ENCODE peak calls at places on chromosome 1, in five cellular contexts. D, J, V, I and S are unnamed samples.

GRCh38 chr1:224733021-224733911 is 117.1 kb downstream of the CNIH3 start:
- DNase-seq in D (no peak), J (no peak), V (peak; percentile 73), I (peak; percentile 89), S (peak; percentile 25)

GRCh38 chr1:159829822-159830455 is 3.3 kb downstream of the SLAMF8 start:
- DNase-seq in D (no peak), J (no peak), V (no peak), I (no peak), S (peak; percentile 81)

GRCh38 chr1:145740269-145740668 is 21.0 kb downstream of the CD160 start:
- DNase-seq in D (no peak), J (no peak), V (no peak), I (no peak), S (peak; percentile 98)

GRCh38 chr1:19979494-19979977 is at the start of gene PLA2G2A:
- DNase-seq in D (no peak), J (no peak), V (no peak), I (no peak), S (no peak)

GRCh38 chr1:44361478-44361877 is 6.4 kb upstream of the ERI3 start:
- DNase-seq in D (peak; percentile 29), J (no peak), V (no peak), I (no peak), S (no peak)

GRCh38 chr1:17617787-17618557 is 78.5 kb downstream of the ARHGEF10L start:
- DNase-seq in D (no peak), J (no peak), V (no peak), I (no peak), S (peak; percentile 43)

GRCh38 chr1:234093741-234094140 is 189.3 kb downstream of the SLC35F3 start:
- DNase-seq in D (no peak), J (no peak), V (peak; percentile 39), I (no peak), S (no peak)

GRCh38 chr1:155504207-155504606 is 58.4 kb downstream of the ASH1L start:
- DNase-seq in D (no peak), J (peak; percentile 55), V (peak; percentile 50), I (no peak), S (peak; percentile 42)

GRCh38 chr1:200035956-200036615 is 8.6 kb downstream of the NR5A2 start:
- DNase-seq in D (no peak), J (no peak), V (peak; percentile 29), I (no peak), S (no peak)

GRCh38 chr1:155219592-155220031 is 11.1 kb downstream of the MTX1 start:
- DNase-seq in D (peak; percentile 36), J (no peak), V (peak; percentile 67), I (no peak), S (no peak)

GRCh38 chr1:201582261-201582951 is 43.5 kb downstream of the NAV1 start:
- DNase-seq in D (peak; percentile 57), J (no peak), V (peak; percentile 56), I (no peak), S (peak; percentile 70)

GRCh38 chr1:59738152-59738551 is 76.6 kb upstream of the HOOK1 start:
- DNase-seq in D (no peak), J (no peak), V (no peak), I (no peak), S (peak; percentile 93)

GRCh38 chr1:111203681-111204210 is 3.3 kb upstream of the DENND2D start:
- DNase-seq in D (no peak), J (no peak), V (peak; percentile 62), I (peak; percentile 77), S (no peak)

GRCh38 chr1:33599516-33600115 is 127.2 kb downstream of the ZSCAN20 start:
- DNase-seq in D (no peak), J (no peak), V (no peak), I (no peak), S (no peak)

GRCh38 chr1:201648066-201648910 is 109.4 kb downstream of the NAV1 start:
- DNase-seq in D (peak; percentile 76), J (peak; percentile 64), V (peak; percentile 87), I (no peak), S (peak; percentile 75)

GRCh38 chr1:206967096-206967851 is 3.0 kb downstream of the FCAMR start:
- DNase-seq in D (no peak), J (no peak), V (no peak), I (peak; percentile 72), S (peak; percentile 29)

GRCh38 chr1:119617751-119618691 is 30.0 kb downstream of the ZNF697 start:
- DNase-seq in D (no peak), J (no peak), V (no peak), I (no peak), S (peak; percentile 17)

GRCh38 chr1:22570140-22570909 is 7.0 kb downstream of the EPHA8 start:
- DNase-seq in D (no peak), J (no peak), V (peak; percentile 86), I (no peak), S (no peak)

GRCh38 chr1:17122449-17123194 is 3.4 kb upstream of the PADI2 start:
- DNase-seq in D (no peak), J (no peak), V (no peak), I (no peak), S (peak; percentile 81)

GRCh38 chr1:197272791-197273190 is 4.7 kb downstream of the CRB1 start:
- DNase-seq in D (no peak), J (no peak), V (no peak), I (no peak), S (no peak)

GRCh38 chr1:80639777-80640533 is 1160.8 kb upstream of the ADGRL2 start:
- DNase-seq in D (no peak), J (no peak), V (no peak), I (peak; percentile 37), S (no peak)

GRCh38 chr1:209326876-209327275 is 256.6 kb upstream of the CAMK1G start:
- DNase-seq in D (no peak), J (no peak), V (no peak), I (no peak), S (no peak)

GRCh38 chr1:97252076-97252475 is 530.5 kb downstream of the PTBP2 start:
- DNase-seq in D (no peak), J (no peak), V (no peak), I (no peak), S (peak; percentile 81)

GRCh38 chr1:206676499-206676898 is 8.2 kb upstream of the MAPKAPK2 start:
- DNase-seq in D (no peak), J (no peak), V (no peak), I (no peak), S (no peak)

GRCh38 chr1:42172394-42173133 is 8.0 kb upstream of the GUCA2A start:
- DNase-seq in D (no peak), J (no peak), V (peak; percentile 64), I (no peak), S (no peak)

DNA sequence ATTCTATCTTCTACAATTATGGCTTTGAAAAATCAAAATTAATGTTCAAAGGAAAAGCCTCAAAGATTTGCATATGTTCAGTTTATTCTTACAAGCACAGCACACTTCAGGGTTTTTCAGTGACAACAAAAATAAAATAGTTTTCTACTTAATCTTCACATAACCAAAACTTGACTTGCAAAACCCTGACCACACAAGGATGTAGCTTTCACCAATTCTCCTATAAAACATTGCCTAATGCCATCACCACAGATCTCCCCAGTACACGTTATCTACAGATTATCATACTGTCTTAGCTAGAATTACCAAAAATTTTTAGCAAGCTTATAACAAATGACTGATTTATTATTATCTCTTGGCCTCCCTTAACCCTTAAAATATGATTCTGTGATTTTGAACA is 23.3 kb downstream of the LPAR3 start:
- DNase-seq in D (no peak), J (no peak), V (no peak), I (no peak), S (peak; percentile 39)
- TF ChIP-seq RCOR1 in D (no peak), J (no peak), V (no peak), I (no peak), S (no peak)

GRCh38 chr1:230303822-230304221 is 122.3 kb downstream of the PGBD5 start:
- DNase-seq in D (no peak), J (no peak), V (no peak), I (no peak), S (peak; percentile 48)
- TF ChIP-seq RCOR1 in D (no peak), J (no peak), V (no peak), I (no peak), S (no peak)

DNA sequence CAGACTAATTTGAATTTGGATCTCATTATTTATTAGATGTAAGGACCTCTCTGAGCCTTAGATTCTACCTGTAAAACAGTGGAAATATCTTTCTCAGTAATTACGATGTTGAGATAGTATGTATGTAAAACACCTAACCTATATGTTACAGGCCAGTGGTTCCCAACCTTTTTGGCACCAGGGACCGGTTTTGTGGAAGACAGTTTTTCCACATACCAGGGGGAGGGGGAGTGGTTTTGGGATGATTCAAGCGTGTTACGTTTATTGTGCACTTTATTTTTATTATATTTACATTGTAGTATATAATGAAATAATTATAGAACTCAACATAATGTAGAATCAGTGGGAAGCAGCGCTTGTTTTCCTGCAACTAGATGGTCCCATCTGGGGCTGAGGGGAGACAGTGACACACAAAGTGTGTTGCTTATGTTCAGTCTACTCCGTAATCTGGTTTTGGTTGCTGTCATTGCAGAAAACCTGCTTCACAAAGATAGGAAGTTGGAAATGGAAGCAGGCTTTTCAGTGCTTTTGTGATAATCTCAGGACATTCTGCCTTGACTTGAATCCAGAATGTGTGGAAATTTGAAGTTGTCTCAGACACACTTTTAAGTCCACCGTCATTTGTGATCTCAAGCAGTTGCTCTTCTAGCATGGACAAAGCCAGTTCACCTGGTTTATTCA is 12.8 kb downstream of the XPR1 start:
- DNase-seq in D (no peak), J (no peak), V (no peak), I (no peak), S (no peak)
- TF ChIP-seq RCOR1 in D (no peak), J (no peak), V (no peak), I (no peak), S (no peak)

GRCh38 chr1:174999216-174999925 is 376 bp upstream of the CACYBP start:
- DNase-seq in D (peak; percentile 95), J (peak; percentile 86), V (peak; percentile 79), I (peak; percentile 98), S (peak; percentile 99)

GRCh38 chr1:174995121-174995520 is 4.6 kb upstream of the CACYBP start:
- DNase-seq in D (no peak), J (no peak), V (no peak), I (no peak), S (peak; percentile 16)

GRCh38 chr1:174996474-174996873 is 3.3 kb upstream of the CACYBP start:
- DNase-seq in D (no peak), J (no peak), V (no peak), I (no peak), S (peak; percentile 49)

GRCh38 chr1:174998569-174999215 is 1.1 kb upstream of the CACYBP start:
- DNase-seq in D (peak; percentile 60), J (peak; percentile 77), V (peak; percentile 48), I (peak; percentile 54), S (peak; percentile 36)

GRCh38 chr1:174995916-174996315 is 3.8 kb upstream of the CACYBP start:
- DNase-seq in D (no peak), J (no peak), V (no peak), I (no peak), S (peak; percentile 61)
- TF ChIP-seq RCOR1 in D (no peak), J (no peak), V (no peak), I (no peak), S (no peak)

DNA sequence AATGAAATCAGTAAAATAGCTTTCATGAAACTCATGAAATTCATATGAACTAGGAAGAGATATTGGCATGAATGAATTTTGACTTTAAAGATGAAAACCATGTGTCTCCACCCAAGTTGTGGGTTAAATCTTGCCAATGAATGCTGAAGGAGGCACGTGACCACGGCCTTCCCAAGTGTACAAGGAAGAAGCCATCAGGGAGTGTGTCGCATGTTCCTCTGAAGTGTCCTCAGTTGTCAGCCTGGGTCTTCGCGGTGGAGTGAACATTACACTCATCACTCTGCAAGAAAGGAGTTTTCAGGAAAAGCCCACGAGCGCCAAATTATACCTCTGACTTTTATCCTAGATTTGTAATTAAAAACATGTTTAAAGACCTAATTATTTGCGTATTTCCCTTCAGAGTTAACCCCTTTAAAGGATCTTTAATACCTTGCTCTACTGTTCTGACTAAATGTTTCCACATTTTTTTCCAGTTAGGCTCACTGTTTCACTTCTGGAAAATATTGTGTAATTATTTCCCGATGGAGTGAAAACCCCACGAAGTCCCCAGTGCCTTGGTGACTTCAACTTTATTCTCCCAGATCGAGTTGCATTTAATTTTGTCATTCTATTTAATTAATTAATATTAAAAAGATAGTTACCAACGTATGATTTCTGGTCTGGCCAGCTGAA is 118.3 kb downstream of the DHRS3 start:
- DNase-seq in D (no peak), J (no peak), V (no peak), I (no peak), S (no peak)
- TF ChIP-seq RCOR1 in D (no peak), J (no peak), V (no peak), I (no peak), S (no peak)